ENCODE peak calls at places on chromosomes 16 and 17, in four cellular contexts. G, O, Y and V are unnamed samples.
A peak's percentile ranks its signal among the peaks of the same experiment; 100 is the strongest.

GRCh38 chr17:82937411-82938371 is 97.9 kb upstream of the ZNF750 start:
- DNase-seq in G (no peak), O (no peak), Y (no peak), V (no peak)

GRCh38 chr16:4176794-4177438 is 60.7 kb upstream of the ADCY9 start:
- DNase-seq in G (peak; percentile 73), O (peak; percentile 12), Y (no peak), V (no peak)

GRCh38 chr17:34195987-34196386 is 59.1 kb upstream of the CCL2 start:
- DNase-seq in G (peak; percentile 20), O (no peak), Y (no peak), V (no peak)

GRCh38 chr17:6059406-6059805 is 10.8 kb upstream of the WSCD1 start:
- DNase-seq in G (no peak), O (no peak), Y (no peak), V (no peak)

GRCh38 chr16:88966986-88967799 is 9.8 kb downstream of the CBFA2T3 start:
- DNase-seq in G (no peak), O (no peak), Y (no peak), V (no peak)

GRCh38 chr17:63693411-63694113 is 6.4 kb downstream of the LIMD2 start:
- DNase-seq in G (no peak), O (no peak), Y (no peak), V (no peak)

GRCh38 chr17:37485938-37486570 is 3.6 kb upstream of the DUSP14 start:
- DNase-seq in G (no peak), O (no peak), Y (no peak), V (no peak)

GRCh38 chr16:47978491-47979490 is 177.0 kb downstream of the ABCC12 start:
- DNase-seq in G (no peak), O (no peak), Y (no peak), V (no peak)

GRCh38 chr16:57544129-57544653 is 1.7 kb downstream of the ADGRG5 start:
- DNase-seq in G (no peak), O (no peak), Y (peak; percentile 31), V (peak; percentile 11)

GRCh38 chr17:72618018-72618509 is 474.4 kb downstream of the SLC39A11 start:
- DNase-seq in G (no peak), O (peak; percentile 56), Y (no peak), V (no peak)

GRCh38 chr17:64679710-64680216 is 17.7 kb upstream of the SMURF2 start:
- DNase-seq in G (peak; percentile 99), O (peak; percentile 67), Y (no peak), V (no peak)

GRCh38 chr16:64983983-64984382 is 137.9 kb downstream of the CDH11 start:
- DNase-seq in G (peak; percentile 89), O (peak; percentile 85), Y (peak; percentile 78), V (peak; percentile 77)

GRCh38 chr17:8939496-8940334 is 25.8 kb downstream of the PIK3R5 start:
- DNase-seq in G (no peak), O (no peak), Y (no peak), V (peak; percentile 42)

GRCh38 chr17:8941520-8941919 is 24.0 kb downstream of the PIK3R5 start:
- DNase-seq in G (no peak), O (no peak), Y (no peak), V (peak; percentile 30)

GRCh38 chr17:8940866-8941471 is 24.5 kb downstream of the PIK3R5 start:
- DNase-seq in G (no peak), O (no peak), Y (no peak), V (peak; percentile 30)

GRCh38 chr17:8944083-8944482 is 21.4 kb downstream of the PIK3R5 start:
- DNase-seq in G (no peak), O (no peak), Y (no peak), V (no peak)

GRCh38 chr17:8941980-8942617 is 23.4 kb downstream of the PIK3R5 start:
- DNase-seq in G (no peak), O (no peak), Y (no peak), V (peak; percentile 24)
- H3K4me1 ChIP-seq in G (no peaks in the 10 kb centered on the region), O (no peaks in the 10 kb centered on the region), Y (peaks cover 6% of the 10 kb centered on the region), V (no peaks in the 10 kb centered on the region)

GRCh38 chr17:50240876-50241275 is 33.4 kb upstream of the TMEM92 start:
- DNase-seq in G (peak; percentile 81), O (no peak), Y (no peak), V (no peak)
- H4K5ac ChIP-seq in G (no peak overlapping the region), O (no peak overlapping the region), Y (no peak overlapping the region), V (no peak overlapping the region)

DNA sequence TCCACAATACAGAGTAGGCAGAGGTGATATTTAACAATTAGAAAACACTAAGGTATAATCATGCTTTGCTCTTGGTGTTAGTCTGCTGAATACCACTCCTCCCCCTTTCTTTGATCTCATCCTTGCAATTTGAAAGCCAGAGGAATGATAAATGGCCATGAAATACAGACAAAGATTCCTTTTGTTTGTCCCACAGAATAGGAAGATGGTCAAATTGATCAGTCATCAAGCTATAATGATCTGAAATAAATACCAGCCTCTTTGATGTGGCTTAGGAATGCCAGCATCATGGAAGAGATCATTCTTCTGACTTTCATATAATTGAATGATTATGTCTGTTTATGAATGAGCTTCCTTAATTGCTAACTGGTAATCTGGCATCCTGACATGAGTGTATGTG is 1541.7 kb upstream of the CDH8 start:
- DNase-seq in G (no peak), O (no peak), Y (no peak), V (no peak)
- H3K4me1 ChIP-seq in G (no peaks in the 10 kb centered on the region), O (no peaks in the 10 kb centered on the region), Y (peaks cover 3% of the 10 kb centered on the region), V (peaks cover 5% of the 10 kb centered on the region)

GRCh38 chr17:66638707-66639479 is 196.0 kb upstream of the CACNG5 start:
- DNase-seq in G (no peak), O (no peak), Y (no peak), V (no peak)

GRCh38 chr17:66649818-66650489 is 185.0 kb upstream of the CACNG5 start:
- DNase-seq in G (no peak), O (no peak), Y (no peak), V (no peak)

GRCh38 chr17:66647391-66647983 is 187.4 kb upstream of the CACNG5 start:
- DNase-seq in G (no peak), O (no peak), Y (no peak), V (no peak)

GRCh38 chr17:66645259-66645658 is 189.7 kb upstream of the CACNG5 start:
- DNase-seq in G (no peak), O (no peak), Y (no peak), V (no peak)

GRCh38 chr17:66644311-66644710 is 190.6 kb upstream of the CACNG5 start:
- DNase-seq in G (peak; percentile 63), O (no peak), Y (no peak), V (no peak)
- H4K5ac ChIP-seq in G (no peak overlapping the region), O (no peak overlapping the region), Y (no peak overlapping the region), V (no peak overlapping the region)

GRCh38 chr16:81940781-81941560 is 70.3 kb downstream of the SDR42E1 start:
- DNase-seq in G (peak; percentile 64), O (peak; percentile 63), Y (peak; percentile 45), V (no peak)
- H3K4me1 ChIP-seq in G (peaks cover 3% of the 10 kb centered on the region), O (peaks cover 21% of the 10 kb centered on the region), Y (peaks cover 31% of the 10 kb centered on the region), V (peaks cover 13% of the 10 kb centered on the region)

DNA sequence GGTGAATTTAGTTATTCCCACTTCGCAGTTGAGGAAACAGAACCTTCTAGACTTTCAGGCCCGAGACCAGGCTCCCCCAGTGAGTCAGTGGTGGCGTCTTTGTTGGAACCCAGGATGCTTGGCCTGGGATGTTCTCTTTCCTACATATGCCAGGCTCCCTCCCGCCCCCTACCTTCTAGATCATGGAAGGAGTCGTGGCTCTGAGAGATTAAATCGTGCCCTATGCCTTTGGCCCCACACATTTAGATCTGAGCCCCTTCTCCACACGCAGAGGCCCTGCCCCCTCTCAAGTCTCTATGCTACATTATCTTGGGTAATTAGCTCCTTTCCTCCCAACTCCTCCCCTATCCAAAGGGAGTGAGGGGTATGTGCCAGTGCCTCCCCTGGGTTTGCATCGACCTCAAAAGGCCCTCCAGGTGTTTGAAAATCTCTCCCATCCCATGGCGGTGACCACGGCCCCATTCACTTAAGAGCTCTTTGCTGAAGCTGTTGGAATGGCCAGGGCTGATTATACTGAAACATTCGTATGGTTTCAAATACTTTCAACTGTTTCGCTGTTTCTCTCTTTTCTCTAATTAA is 3.0 kb downstream of the NGFR start:
- DNase-seq in G (no peak), O (peak; percentile 80), Y (peak; percentile 72), V (peak; percentile 78)
- H4K5ac ChIP-seq in G (no peak overlapping the region), O (no peak overlapping the region), Y (no peak overlapping the region), V (no peak overlapping the region)

GRCh38 chr17:76050226-76051070 is 21.9 kb downstream of the SRP68 start:
- DNase-seq in G (no peak), O (no peak), Y (no peak), V (no peak)
- H3K4me1 ChIP-seq in G (no peaks in the 10 kb centered on the region), O (no peaks in the 10 kb centered on the region), Y (peaks cover 2% of the 10 kb centered on the region), V (no peaks in the 10 kb centered on the region)

GRCh38 chr16:24302636-24303035 is 46.5 kb downstream of the CACNG3 start:
- DNase-seq in G (no peak), O (no peak), Y (no peak), V (no peak)
- H4K5ac ChIP-seq in G (no peak overlapping the region), O (no peak overlapping the region), Y (no peak overlapping the region), V (no peak overlapping the region)